ENCODE peak calls at places on chromosomes 12 and 14, in ten cellular contexts. K is NCI-H1436; R is stimulated activated CD4-positive, alpha-beta T cell treated with anti-CD3 and anti-CD28 coated beads, Interleukin-1b, Interleukin-23, amount 100 ng/mL, for 24 hours; H is CD4-positive, alpha-beta T cell; N is Panc1; S is A172; M is mesothelial cell of epicardium; G is GM04504; W is HEK293T; V is head of caudate nucleus. A is an unnamed sample.

GRCh38 chr14:105891221-105891602 is 364.8 kb downstream of the TMEM121 start:
- DNase-seq in S (no peak), N (no peak), M (peak), V (no peak), G (no peak), W (no peak), H (no peak), K (no peak), R (no peak), A (no peak)

GRCh38 chr14:44589180-44589579 is 82.1 kb upstream of the FSCB start:
- DNase-seq in W (no peak), H (no peak), G (no peak), V (no peak), M (no peak), K (no peak), R (no peak), S (peak), N (no peak), A (peak)

GRCh38 chr12:68007466-68007865 is 18.2 kb downstream of the IFNG-AS1 start:
- DNase-seq in V (no peak), H (no peak), G (peak), K (no peak), W (no peak), S (no peak), M (no peak), R (no peak), N (no peak), A (no peak)

GRCh38 chr12:78938341-78939084 is 73.9 kb downstream of the SYT1 start:
- DNase-seq in M (no peak), V (no peak), S (no peak), N (no peak), W (no peak), R (no peak), G (no peak), H (no peak), K (peak), A (no peak)

GRCh38 chr14:26444745-26445144 is 153.1 kb downstream of the NOVA1 start:
- DNase-seq in K (no peak), N (no peak), M (no peak), S (peak), V (no peak), R (no peak), W (no peak), H (no peak), G (no peak), A (peak)

GRCh38 chr12:70549340-70550179 is 87.7 kb downstream of the PTPRB start:
- DNase-seq in H (no peak), K (no peak), N (no peak), M (no peak), W (no peak), S (no peak), R (no peak), G (no peak), V (no peak), A (no peak)

GRCh38 chr14:104775073-104775489 is 20.5 kb downstream of the AKT1 start:
- DNase-seq in S (no peak), K (no peak), R (no peak), W (no peak), N (no peak), M (no peak), V (no peak), H (no peak), G (no peak), A (no peak)

GRCh38 chr14:89792489-89793366 is 161.8 kb downstream of the EFCAB11 start:
- DNase-seq in R (no peak), N (no peak), W (no peak), H (no peak), M (no peak), K (no peak), G (no peak), V (no peak), S (no peak), A (no peak)

GRCh38 chr12:126397071-126397571 is 1331.9 kb downstream of the AACS start:
- DNase-seq in K (no peak), S (no peak), H (no peak), R (no peak), W (no peak), M (no peak), V (no peak), N (no peak), G (no peak), A (no peak)

GRCh38 chr12:75784591-75784990 is 247.0 kb downstream of the PHLDA1 start:
- DNase-seq in N (no peak), G (no peak), M (no peak), H (peak), K (no peak), S (peak), W (no peak), V (peak), R (no peak), A (no peak)

GRCh38 chr14:23580152-23580926 is 1.7 kb upstream of the JPH4 start:
- DNase-seq in V (no peak), S (no peak), M (no peak), G (no peak), R (no peak), N (no peak), W (no peak), K (no peak), H (no peak), A (no peak)

GRCh38 chr12:24025153-24025798 is 75.8 kb upstream of the SOX5 start:
- DNase-seq in H (no peak), R (no peak), G (no peak), V (no peak), W (no peak), M (no peak), S (no peak), K (no peak), N (no peak), A (peak)

GRCh38 chr12:10101042-10101579 is 2.3 kb upstream of the CLEC1A start:
- DNase-seq in S (peak), R (no peak), N (no peak), G (peak), W (no peak), K (no peak), H (no peak), V (no peak), M (peak), A (no peak)

GRCh38 chr12:42129595-42130204 is 15.0 kb downstream of the GXYLT1 start:
- DNase-seq in M (no peak), W (peak), V (no peak), S (peak), R (no peak), N (no peak), K (peak), G (peak), H (no peak), A (peak)

GRCh38 chr12:6560501-6561205 is 4.8 kb upstream of the IFFO1 start:
- DNase-seq in R (no peak), N (no peak), V (no peak), M (no peak), K (no peak), G (no peak), S (no peak), W (no peak), H (no peak), A (no peak)

GRCh38 chr12:52879394-52880351 is 25.2 kb downstream of the KRT8 start:
- DNase-seq in V (peak), G (no peak), N (peak), R (peak), S (peak), W (peak), M (peak), H (peak), K (peak), A (peak)

GRCh38 chr12:53115112-53115890 is 12.0 kb downstream of the SOAT2 start:
- DNase-seq in N (no peak), K (no peak), S (no peak), R (no peak), G (no peak), V (no peak), W (no peak), H (no peak), M (peak), A (no peak)

GRCh38 chr14:77133718-77134338 is 7.8 kb downstream of the ZDHHC22 start:
- DNase-seq in M (peak), V (no peak), N (no peak), H (peak), S (peak), G (no peak), R (peak), K (no peak), W (peak), A (peak)

GRCh38 chr14:69901113-69901951 is 22.1 kb downstream of the SMOC1 start:
- DNase-seq in G (no peak), N (no peak), W (no peak), S (no peak), R (no peak), K (no peak), M (no peak), H (no peak), V (no peak), A (no peak)

GRCh38 chr12:9509464-9510166 is 98.1 kb downstream of the KLRB1 start:
- DNase-seq in R (no peak), M (no peak), W (no peak), H (no peak), K (no peak), G (no peak), N (no peak), S (no peak), V (no peak), A (no peak)

GRCh38 chr14:104301731-104302460 is 163.5 kb downstream of the KIF26A start:
- DNase-seq in G (no peak), S (no peak), K (no peak), H (no peak), M (no peak), V (no peak), W (no peak), R (no peak), N (no peak), A (no peak)

GRCh38 chr14:65115615-65116014 is 13.3 kb upstream of the MAX start:
- DNase-seq in R (no peak), S (no peak), K (no peak), W (no peak), M (no peak), V (no peak), G (no peak), N (no peak), H (no peak), A (no peak)

GRCh38 chr12:52506858-52507715 is 13.1 kb downstream of the KRT5 start:
- DNase-seq in M (no peak), S (peak), V (no peak), K (peak), R (no peak), W (peak), G (peak), N (peak), H (no peak), A (peak)

GRCh38 chr12:64403708-64404469 is at the start of gene XPOT:
- DNase-seq in M (peak), N (peak), S (peak), K (peak), V (peak), R (peak), W (peak), H (peak), G (peak), A (peak)

GRCh38 chr12:104549820-104550480 is 93.2 kb downstream of the CHST11 start:
- DNase-seq in S (peak), R (no peak), K (no peak), N (no peak), H (no peak), W (no peak), G (no peak), V (no peak), M (no peak), A (peak)

GRCh38 chr12:447132-447531 is 12.6 kb upstream of the B4GALNT3 start:
- DNase-seq in V (no peak), K (no peak), S (no peak), M (no peak), W (no peak), H (no peak), G (no peak), R (no peak), N (no peak), A (no peak)

GRCh38 chr12:62833634-62834033 is 101.3 kb downstream of the PPM1H start:
- DNase-seq in H (no peak), W (no peak), N (no peak), K (no peak), V (no peak), M (no peak), R (no peak), S (no peak), G (no peak), A (no peak)

GRCh38 chr12:106840217-106840616 is 65.7 kb downstream of the RIC8B start:
- DNase-seq in N (no peak), M (no peak), V (no peak), W (peak), S (peak), H (no peak), K (no peak), R (no peak), G (peak), A (peak)

GRCh38 chr14:28635387-28635786 is 131.2 kb upstream of the FOXG1 start:
- DNase-seq in R (no peak), N (no peak), S (peak), V (no peak), H (no peak), M (no peak), G (peak), W (no peak), K (no peak), A (peak)

GRCh38 chr12:90677055-90677454 is 277.9 kb downstream of the CCER1 start:
- DNase-seq in M (no peak), V (no peak), W (no peak), S (no peak), R (no peak), K (no peak), G (no peak), N (no peak), H (no peak), A (no peak)

A was measured in ACHN.